ENCODE peak calls at places on chromosome 9, in six cellular contexts. O is heart left ventricle, N is A549, B is mammary epithelial cell, I is mesothelial cell of epicardium, E is ascending aorta. C is an unnamed sample.

GRCh38 chr9:136539427-136540412 is 6.1 kb downstream of the NOTCH1 start:
- DNase-seq in O (peak; percentile 94), N (no peak), B (no peak), I (no peak), E (peak; percentile 84), C (no peak)

GRCh38 chr9:129253820-129254381 is 75.8 kb upstream of the IER5L start:
- DNase-seq in O (peak; percentile 85), N (no peak), B (no peak), I (no peak), E (peak; percentile 17), C (no peak)

GRCh38 chr9:72046593-72047456 is 13.6 kb downstream of the C9orf57 start:
- DNase-seq in O (no peak), N (no peak), B (no peak), I (no peak), E (no peak), C (no peak)

GRCh38 chr9:83934569-83935275 is 13.5 kb upstream of the KIF27 start:
- DNase-seq in O (no peak), N (no peak), B (peak; percentile 83), I (no peak), E (no peak), C (no peak)

GRCh38 chr9:101465330-101465915 is 29.8 kb upstream of the ALDOB start:
- DNase-seq in O (no peak), N (peak; percentile 36), B (peak; percentile 74), I (no peak), E (no peak), C (no peak)

GRCh38 chr9:126806336-126806735 is 1.5 kb downstream of the ZBTB43 start:
- DNase-seq in O (no peak), N (no peak), B (peak; percentile 37), I (no peak), E (no peak), C (no peak)

GRCh38 chr9:1440276-1440675 is 390.1 kb downstream of the DMRT2 start:
- DNase-seq in O (no peak), N (no peak), B (no peak), I (no peak), E (no peak), C (no peak)

GRCh38 chr9:36992501-36993316 is 41.4 kb downstream of the PAX5 start:
- DNase-seq in O (no peak), N (no peak), B (no peak), I (no peak), E (no peak), C (no peak)

GRCh38 chr9:137580209-137580957 is 1.7 kb upstream of the DPH7 start:
- DNase-seq in O (no peak), N (no peak), B (no peak), I (no peak), E (no peak), C (no peak)

GRCh38 chr9:13443380-13444271 is 164.1 kb upstream of the MPDZ start:
- DNase-seq in O (no peak), N (no peak), B (peak; percentile 6), I (no peak), E (no peak), C (no peak)

GRCh38 chr9:76758476-76758875 is 5.8 kb upstream of the PCA3 start:
- DNase-seq in O (no peak), N (no peak), B (no peak), I (no peak), E (no peak), C (no peak)

GRCh38 chr9:76759726-76760125 is 4.5 kb upstream of the PCA3 start:
- DNase-seq in O (no peak), N (no peak), B (no peak), I (no peak), E (no peak), C (no peak)

GRCh38 chr9:76761448-76761847 is 2.8 kb upstream of the PCA3 start:
- DNase-seq in O (no peak), N (peak; percentile 11), B (no peak), I (no peak), E (no peak), C (no peak)

GRCh38 chr9:76757274-76757673 is 7.0 kb upstream of the PCA3 start:
- DNase-seq in O (no peak), N (no peak), B (no peak), I (no peak), E (no peak), C (no peak)

GRCh38 chr9:76756273-76756650 is 8.0 kb upstream of the PCA3 start:
- DNase-seq in O (no peak), N (peak; percentile 11), B (peak; percentile 6), I (no peak), E (no peak), C (no peak)
- TF ChIP-seq CTCF in O (no peak), N (peak; percentile 37), B (no peak), I (no peak), E (peak; percentile 39), C (peak; percentile 17)

GRCh38 chr9:7094052-7094451 is 336.3 kb downstream of the KDM4C start:
- DNase-seq in O (no peak), N (no peak), B (peak; percentile 12), I (no peak), E (no peak), C (no peak)
- TF ChIP-seq CTCF in O (no peak), N (peak; percentile 43), B (peak; percentile 43), I (peak; percentile 25), E (no peak), C (peak; percentile 60)

DNA sequence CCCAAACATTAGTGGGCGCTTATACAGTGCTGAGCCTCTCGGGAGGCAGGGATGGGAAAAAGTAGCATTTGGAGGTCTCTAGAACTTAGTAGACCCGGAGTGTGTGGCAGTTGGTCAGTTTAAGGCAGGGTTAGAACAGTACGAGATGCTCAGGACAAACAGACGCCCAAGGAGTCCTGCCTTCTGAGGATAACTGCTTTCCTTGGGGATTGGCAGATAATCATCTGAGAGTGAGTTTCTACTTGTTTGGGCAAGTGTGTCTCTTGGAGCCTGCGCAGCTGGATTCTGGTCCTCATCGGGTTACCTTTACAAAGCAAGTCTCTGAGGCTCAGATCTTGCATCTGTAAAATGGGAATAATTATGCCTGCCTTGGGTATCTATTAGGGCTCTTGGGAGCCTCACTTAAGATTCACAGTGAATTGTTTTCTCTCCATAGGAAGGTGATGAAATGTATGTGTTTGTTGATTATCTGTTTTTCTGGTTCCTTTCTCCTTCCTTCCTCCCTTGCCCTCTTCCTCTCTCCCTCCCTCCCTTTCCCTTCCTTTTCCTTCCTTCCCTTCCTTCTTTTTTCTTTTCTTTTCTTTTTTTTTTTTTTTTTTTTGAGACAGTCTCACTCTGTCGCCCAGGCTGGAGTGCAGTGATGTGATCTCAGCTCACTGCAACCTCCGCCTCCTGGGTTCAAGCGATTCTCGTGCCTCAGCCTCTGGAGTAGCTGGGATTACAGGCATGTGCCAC is 2.0 kb downstream of the PRRC2B start:
- DNase-seq in O (no peak), N (no peak), B (peak; percentile 78), I (no peak), E (no peak), C (no peak)
- TF ChIP-seq CTCF in O (no peak), N (no peak), B (no peak), I (no peak), E (peak; percentile 10), C (no peak)

GRCh38 chr9:69121155-69122085 is 52.7 kb upstream of the TJP2 start:
- DNase-seq in O (peak; percentile 75), N (peak; percentile 33), B (peak; percentile 44), I (no peak), E (no peak), C (peak; percentile 53)
- TF ChIP-seq CTCF in O (no peak), N (no peak), B (no peak), I (no peak), E (no peak), C (peak; percentile 25)

GRCh38 chr9:107539427-107540154 is 50.0 kb upstream of the KLF4 start:
- DNase-seq in O (no peak), N (no peak), B (peak; percentile 15), I (no peak), E (no peak), C (no peak)
- TF ChIP-seq CTCF in O (no peak), N (no peak), B (no peak), I (no peak), E (no peak), C (no peak)

GRCh38 chr9:38017149-38017884 is 51.7 kb downstream of the SHB start:
- DNase-seq in O (peak; percentile 78), N (peak; percentile 63), B (peak; percentile 52), I (no peak), E (no peak), C (no peak)
- TF ChIP-seq CTCF in O (peak; percentile 52), N (peak; percentile 60), B (peak; percentile 20), I (no peak), E (peak; percentile 55), C (peak; percentile 46)

DNA sequence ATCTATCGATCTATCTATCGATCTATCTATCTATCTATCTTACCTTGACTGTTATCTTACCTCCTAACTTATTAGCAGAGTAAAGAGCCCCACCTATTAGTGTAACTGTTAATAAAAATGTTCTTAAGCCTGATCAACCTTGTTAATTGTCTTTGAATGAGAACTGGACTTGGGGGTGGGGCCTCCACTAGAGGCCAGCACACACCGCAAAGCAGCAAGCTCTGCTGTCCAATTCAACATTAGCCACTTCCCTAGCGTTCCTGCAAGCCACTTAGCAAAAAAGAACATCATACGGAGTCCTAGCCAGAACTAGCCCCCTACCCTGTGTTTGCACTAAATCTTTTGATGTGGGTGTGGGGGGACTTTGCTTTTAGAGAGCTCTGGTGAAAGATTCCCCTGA is 515.8 kb downstream of the KDM4C start:
- DNase-seq in O (no peak), N (no peak), B (no peak), I (no peak), E (no peak), C (no peak)
- TF ChIP-seq CTCF in O (peak; percentile 73), N (peak; percentile 37), B (no peak), I (no peak), E (peak; percentile 40), C (peak; percentile 64)

GRCh38 chr9:79610019-79610760 is 38.4 kb downstream of the TLE4 start:
- DNase-seq in O (no peak), N (no peak), B (no peak), I (no peak), E (no peak), C (no peak)

GRCh38 chr9:79611091-79611614 is 39.4 kb downstream of the TLE4 start:
- DNase-seq in O (no peak), N (no peak), B (peak; percentile 79), I (no peak), E (no peak), C (no peak)

GRCh38 chr9:79616013-79616412 is 44.2 kb downstream of the TLE4 start:
- DNase-seq in O (no peak), N (no peak), B (no peak), I (no peak), E (no peak), C (no peak)

GRCh38 chr9:79615038-79615437 is 43.3 kb downstream of the TLE4 start:
- DNase-seq in O (no peak), N (no peak), B (no peak), I (no peak), E (no peak), C (no peak)

DNA sequence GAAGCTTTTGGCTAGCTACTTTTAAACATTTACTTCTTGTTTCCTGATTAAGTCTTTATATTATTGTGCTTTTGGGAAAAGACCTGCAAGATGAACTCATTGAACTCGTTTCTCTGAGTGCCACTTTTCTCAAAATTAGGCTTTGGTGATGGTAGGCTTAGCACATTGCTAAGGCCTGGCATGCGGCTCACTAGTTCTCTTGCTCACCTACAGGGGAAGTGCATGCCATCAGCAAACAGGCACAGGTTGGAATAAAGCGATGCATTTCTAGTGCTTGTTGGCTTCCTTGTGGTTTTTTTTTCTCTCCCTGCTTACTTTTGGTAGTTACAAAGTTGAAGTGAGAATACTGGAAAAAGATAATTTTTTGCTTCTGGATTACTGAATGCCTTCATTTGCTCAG is 41.4 kb downstream of the TLE4 start:
- DNase-seq in O (no peak), N (no peak), B (no peak), I (no peak), E (no peak), C (no peak)
- TF ChIP-seq CTCF in O (no peak), N (no peak), B (no peak), I (no peak), E (no peak), C (no peak)

GRCh38 chr9:93061791-93062299 is 3.3 kb downstream of the SUSD3 start:
- DNase-seq in O (no peak), N (no peak), B (no peak), I (no peak), E (no peak), C (no peak)
- TF ChIP-seq CTCF in O (no peak), N (no peak), B (no peak), I (no peak), E (no peak), C (no peak)